ENCODE peak calls at places on chromosomes 6 and 20, in seven cellular contexts. D is osteoblast, Y is foreskin fibroblast, R is neural crest cell, T is HFFc6, X is body of pancreas, K is heart left ventricle. E is an unnamed sample.

GRCh38 chr20:17281478-17281877 is 54.6 kb downstream of the PCSK2 start:
- DNase-seq in K (no peak), D (peak; percentile 0), Y (no peak), R (peak; percentile 14), T (no peak), X (peak; percentile 51), E (no peak)

GRCh38 chr20:43723194-43723593 is 3.6 kb downstream of the GTSF1L start:
- DNase-seq in D (no peak), K (no peak), T (no peak), X (no peak), Y (no peak), R (no peak), E (no peak)

GRCh38 chr20:55166063-55166462 is 690.7 kb downstream of the DOK5 start:
- DNase-seq in R (no peak), D (no peak), X (no peak), T (no peak), Y (no peak), K (no peak), E (no peak)

GRCh38 chr6:41650120-41650519 is 11.9 kb downstream of the MDFI start:
- DNase-seq in Y (no peak), T (no peak), K (peak; percentile 42), D (peak; percentile 29), X (no peak), R (no peak), E (no peak)

GRCh38 chr6:136927313-136927712 is 5.2 kb downstream of the SLC35D3 start:
- DNase-seq in X (peak; percentile 20), D (peak; percentile 31), Y (no peak), R (no peak), K (no peak), T (peak; percentile 3), E (no peak)

GRCh38 chr6:18253635-18254034 is 10.7 kb downstream of the DEK start:
- DNase-seq in Y (no peak), R (no peak), X (no peak), T (no peak), K (no peak), D (no peak), E (no peak)

GRCh38 chr6:6923605-6924004 is 184.2 kb upstream of the RREB1 start:
- DNase-seq in R (no peak), K (no peak), T (no peak), D (no peak), Y (no peak), X (no peak), E (no peak)

GRCh38 chr6:163460307-163460782 is 45.8 kb downstream of the QKI start:
- DNase-seq in K (no peak), T (no peak), X (no peak), D (no peak), Y (no peak), R (no peak), E (no peak)

GRCh38 chr6:33147807-33148666 is 44.2 kb downstream of the COL11A2 start:
- DNase-seq in D (no peak), T (peak; percentile 42), K (no peak), R (no peak), Y (no peak), X (peak; percentile 57), E (no peak)

GRCh38 chr6:136506124-136506799 is 44.0 kb downstream of the MAP7 start:
- DNase-seq in Y (no peak), K (no peak), D (no peak), R (no peak), X (peak; percentile 17), T (no peak), E (no peak)

GRCh38 chr20:52552181-52552872 is 360.7 kb upstream of the ZFP64 start:
- DNase-seq in T (no peak), K (no peak), Y (no peak), D (no peak), X (no peak), R (no peak), E (no peak)

GRCh38 chr20:3911956-3912355 is 22.8 kb downstream of the PANK2 start:
- DNase-seq in X (no peak), D (peak; percentile 19), Y (no peak), K (no peak), R (no peak), T (no peak), E (no peak)

GRCh38 chr6:125906158-125906998 is 50.2 kb upstream of the HINT3 start:
- DNase-seq in R (peak; percentile 34), X (peak; percentile 45), T (peak; percentile 24), Y (no peak), K (no peak), D (no peak), E (no peak)

GRCh38 chr6:84280639-84281038 is 53.2 kb upstream of the CEP162 start:
- DNase-seq in X (no peak), Y (no peak), K (no peak), D (no peak), R (no peak), T (no peak), E (no peak)

GRCh38 chr6:84280030-84280429 is 52.6 kb upstream of the CEP162 start:
- DNase-seq in K (no peak), T (peak; percentile 58), R (no peak), D (peak; percentile 31), Y (peak; percentile 92), X (no peak), E (no peak)

GRCh38 chr6:84282566-84282965 is 55.1 kb upstream of the CEP162 start:
- DNase-seq in X (peak; percentile 3), T (no peak), D (peak; percentile 78), K (no peak), Y (peak; percentile 84), R (no peak), E (no peak)

GRCh38 chr6:84284428-84285033 is 57.1 kb upstream of the CEP162 start:
- DNase-seq in Y (no peak), T (peak; percentile 2), K (no peak), X (peak; percentile 6), D (no peak), R (no peak), E (no peak)
- TF ChIP-seq CTCF in Y (peak; percentile 14), T (peak; percentile 74), K (peak; percentile 24), X (peak; percentile 31), D (peak; percentile 50), R (peak; percentile 54), E (no peak)

DNA sequence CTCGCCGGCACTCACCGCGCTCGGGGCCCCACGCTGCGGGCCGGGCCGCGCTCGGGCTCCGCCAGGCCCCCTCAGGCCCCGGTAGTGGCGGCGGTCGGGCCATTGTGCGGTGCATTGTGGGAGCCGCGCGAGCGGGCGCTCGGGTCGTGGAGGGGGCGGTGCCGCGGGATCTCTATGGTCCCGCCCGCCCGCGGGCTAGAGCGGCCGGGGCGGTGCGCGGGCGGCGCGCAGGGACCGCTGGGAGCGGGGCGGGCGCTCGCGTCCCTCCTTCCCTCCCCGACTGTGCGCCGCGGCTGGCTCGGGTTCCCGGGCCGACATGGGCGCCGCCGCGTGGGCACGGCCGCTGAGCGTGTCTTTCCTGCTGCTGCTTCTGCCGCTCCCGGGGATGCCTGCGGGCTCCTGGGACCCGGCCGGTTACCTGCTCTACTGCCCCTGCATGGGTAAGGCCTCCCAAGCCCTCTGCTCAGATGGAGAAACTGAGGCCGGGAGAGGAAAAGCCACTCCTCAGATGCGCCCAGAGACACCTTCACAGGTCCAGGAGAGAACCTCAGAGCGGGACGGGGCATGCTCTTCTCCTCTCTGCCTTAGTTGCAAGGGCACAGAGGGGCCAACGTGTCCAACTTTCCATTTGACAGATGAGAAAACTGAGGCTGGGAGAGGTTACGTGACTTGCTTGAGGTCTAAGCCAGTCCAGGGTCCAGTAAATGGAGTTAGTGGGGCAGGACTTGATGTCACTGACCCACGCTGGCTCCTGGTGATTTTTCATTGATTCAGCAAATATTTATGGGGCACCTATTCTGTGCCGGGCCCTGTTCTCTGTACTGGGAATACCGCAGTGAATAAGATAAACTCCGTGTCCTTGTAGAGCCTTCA is at the start of the genes PLAGL2 and POFUT1:
- DNase-seq in Y (peak; percentile 88), X (peak; percentile 90), T (peak; percentile 71), D (peak; percentile 100), K (peak; percentile 95), R (peak; percentile 91), E (peak; percentile 86)
- TF ChIP-seq CTCF in Y (peak; percentile 3), X (peak; percentile 47), T (peak; percentile 38), D (no peak), K (peak; percentile 36), R (peak; percentile 44), E (no peak)

GRCh38 chr20:33474097-33474846 is 15.6 kb upstream of the CBFA2T2 start:
- DNase-seq in R (no peak), Y (no peak), X (no peak), K (no peak), D (peak; percentile 25), T (no peak), E (no peak)

GRCh38 chr20:33466303-33466646 is 22.7 kb upstream of the SNTA1 start:
- DNase-seq in D (peak; percentile 5), K (no peak), Y (no peak), X (no peak), T (no peak), R (no peak), E (no peak)

GRCh38 chr20:33472868-33473267 is 17.0 kb upstream of the CBFA2T2 start:
- DNase-seq in R (no peak), D (peak; percentile 6), T (no peak), K (no peak), Y (no peak), X (no peak), E (no peak)

GRCh38 chr20:33470866-33471265 is 19.0 kb upstream of the CBFA2T2 start:
- DNase-seq in X (no peak), R (no peak), Y (no peak), D (no peak), T (no peak), K (no peak), E (no peak)

DNA sequence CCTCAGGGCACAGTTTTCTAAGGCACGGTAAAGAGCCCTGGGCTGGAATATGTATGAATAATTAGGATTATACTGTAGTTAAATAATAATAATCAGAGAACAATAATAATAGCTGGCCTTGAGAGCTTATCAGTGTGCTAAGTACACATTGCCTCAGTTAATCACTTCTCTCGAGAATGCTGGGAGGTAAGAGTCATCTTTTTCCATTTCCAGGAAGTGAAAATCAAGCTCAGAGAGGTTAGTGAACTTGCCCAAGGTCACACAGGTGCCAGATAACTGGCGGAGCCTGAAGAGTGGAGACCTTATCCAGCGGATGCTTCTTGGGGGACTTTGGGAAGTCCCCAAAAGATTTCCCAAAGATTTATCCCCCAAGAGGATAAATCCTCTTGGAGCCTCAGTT is 19.4 kb upstream of the CBFA2T2 start:
- DNase-seq in K (no peak), Y (no peak), D (no peak), T (no peak), R (no peak), X (no peak), E (no peak)
- TF ChIP-seq CTCF in K (no peak), Y (no peak), D (no peak), T (no peak), R (no peak), X (no peak), E (no peak)

GRCh38 chr20:25294459-25295385 is 46.8 kb downstream of the PYGB start:
- DNase-seq in X (peak; percentile 33), K (no peak), T (peak; percentile 38), Y (peak; percentile 38), R (peak; percentile 58), D (peak; percentile 94), E (no peak)

GRCh38 chr20:25297141-25297905 is 49.4 kb downstream of the PYGB start:
- DNase-seq in D (no peak), T (no peak), Y (no peak), R (no peak), X (no peak), K (no peak), E (no peak)

GRCh38 chr20:25295386-25296093 is 47.7 kb downstream of the PYGB start:
- DNase-seq in T (no peak), Y (no peak), K (no peak), R (no peak), X (peak; percentile 35), D (peak; percentile 90), E (peak; percentile 83)

GRCh38 chr20:25293910-25294458 is 46.1 kb downstream of the PYGB start:
- DNase-seq in Y (no peak), X (no peak), T (no peak), D (no peak), K (no peak), R (no peak), E (no peak)

GRCh38 chr20:25296094-25297093 is 48.5 kb downstream of the PYGB start:
- DNase-seq in K (no peak), T (peak; percentile 3), X (no peak), R (no peak), Y (no peak), D (peak; percentile 95), E (no peak)
- TF ChIP-seq CTCF in K (peak; percentile 29), T (peak; percentile 73), X (peak; percentile 35), R (peak; percentile 45), Y (peak; percentile 47), D (peak; percentile 45), E (no peak)